ENCODE peak calls at places on chromosomes 7 and 10, in six cellular contexts. A, S, F, T, O and R are unnamed samples.

GRCh38 chr7:117472335-117472734 is 7.5 kb upstream of the CFTR start:
- DNase-seq in S (peak; percentile 12), A (no peak), T (no peak), F (no peak), O (no peak), R (no peak)

GRCh38 chr7:151800861-151801260 is 76.1 kb downstream of the PRKAG2 start:
- DNase-seq in T (no peak), O (no peak), F (no peak), A (peak; percentile 31), S (no peak), R (no peak)

GRCh38 chr7:24283559-24283899 is 461 bp upstream of the NPY start:
- DNase-seq in A (no peak), S (no peak), O (no peak), T (no peak), F (no peak), R (no peak)

GRCh38 chr10:23493711-23494110 is 54.8 kb downstream of the OTUD1 start:
- DNase-seq in F (no peak), O (no peak), A (no peak), T (no peak), S (no peak), R (no peak)

GRCh38 chr7:95493247-95493646 is 7.5 kb downstream of the ASB4 start:
- DNase-seq in A (no peak), T (no peak), F (no peak), S (no peak), O (no peak), R (no peak)

GRCh38 chr7:98241674-98242241 is 10.3 kb downstream of the TECPR1 start:
- DNase-seq in A (no peak), O (no peak), T (no peak), F (no peak), S (no peak), R (no peak)

GRCh38 chr10:115572740-115573455 is 479.7 kb downstream of the ATRNL1 start:
- DNase-seq in A (no peak), O (peak; percentile 7), T (no peak), F (peak; percentile 2), S (peak; percentile 19), R (no peak)

GRCh38 chr10:97690138-97690537 is 3.1 kb upstream of the AVPI1 start:
- DNase-seq in O (no peak), T (no peak), S (no peak), F (no peak), A (peak; percentile 15), R (no peak)

GRCh38 chr7:143910473-143911248 is 8.7 kb upstream of the TCAF1 start:
- DNase-seq in T (no peak), A (no peak), O (no peak), S (no peak), F (no peak), R (no peak)

GRCh38 chr7:47344171-47344955 is 237.5 kb downstream of the TNS3 start:
- DNase-seq in F (no peak), O (no peak), A (peak; percentile 49), S (no peak), T (no peak), R (no peak)

GRCh38 chr7:148607151-148607661 is 16.6 kb downstream of the C7orf33 start:
- DNase-seq in F (no peak), T (no peak), S (no peak), A (no peak), O (no peak), R (no peak)

GRCh38 chr7:109611656-109612055 is 1042.0 kb downstream of the DNAJB9 start:
- DNase-seq in F (no peak), T (no peak), S (no peak), A (no peak), O (no peak), R (no peak)

GRCh38 chr7:37409456-37409855 is 39.2 kb downstream of the ELMO1 start:
- DNase-seq in S (no peak), F (no peak), T (no peak), O (no peak), A (no peak), R (no peak)
- H3K4me3 ChIP-seq in S (no peak overlapping the region), F (no peak overlapping the region), T (no peak overlapping the region), O (no peak overlapping the region), A (no peak overlapping the region), R (no peak overlapping the region)

GRCh38 chr10:5812283-5813090 is 747 bp downstream of the GDI2 start:
- DNase-seq in S (peak; percentile 55), T (peak; percentile 78), F (peak; percentile 36), O (no peak), A (peak; percentile 93), R (no peak)
- TF ChIP-seq CTCF in S (no peak), T (no peak), F (no peak), O (no peak), A (no peak), R (no peak)

GRCh38 chr7:127438836-127439235 is 46.3 kb upstream of the ZNF800 start:
- DNase-seq in S (no peak), F (no peak), T (no peak), A (no peak), O (no peak), R (no peak)

GRCh38 chr7:127437772-127438330 is 45.3 kb upstream of the ZNF800 start:
- DNase-seq in T (no peak), O (no peak), S (no peak), F (no peak), A (no peak), R (no peak)

GRCh38 chr7:127437241-127437640 is 44.7 kb upstream of the ZNF800 start:
- DNase-seq in T (no peak), A (no peak), S (no peak), O (no peak), F (no peak), R (no peak)

GRCh38 chr7:127440206-127440605 is 47.7 kb upstream of the ZNF800 start:
- DNase-seq in F (no peak), A (no peak), T (no peak), O (no peak), S (no peak), R (no peak)
- H3K4me3 ChIP-seq in F (no peak overlapping the region), A (no peak overlapping the region), T (no peak overlapping the region), O (no peak overlapping the region), S (no peak overlapping the region), R (no peak overlapping the region)

GRCh38 chr7:16423761-16424160 is 2.4 kb upstream of the CRPPA start:
- DNase-seq in S (no peak), T (no peak), F (no peak), O (no peak), A (no peak), R (no peak)

GRCh38 chr7:16421333-16422099 is at the start of gene CRPPA:
- DNase-seq in A (peak; percentile 84), F (no peak), S (peak; percentile 59), T (peak; percentile 72), O (no peak), R (no peak)

GRCh38 chr7:16420649-16421332 is 547 bp downstream of the CRPPA start:
- DNase-seq in F (peak; percentile 76), S (peak; percentile 86), T (peak; percentile 94), A (peak; percentile 93), O (peak; percentile 68), R (no peak)

GRCh38 chr7:16422100-16422430 is 727 bp upstream of the CRPPA start:
- DNase-seq in S (peak; percentile 42), O (no peak), F (no peak), T (no peak), A (no peak), R (no peak)

GRCh38 chr7:16422917-16423316 is 1.6 kb upstream of the CRPPA start:
- DNase-seq in A (no peak), S (no peak), T (no peak), F (no peak), O (no peak), R (no peak)
- TF ChIP-seq CTCF in A (no peak), S (no peak), T (no peak), F (no peak), O (peak; percentile 17), R (no peak)

DNA sequence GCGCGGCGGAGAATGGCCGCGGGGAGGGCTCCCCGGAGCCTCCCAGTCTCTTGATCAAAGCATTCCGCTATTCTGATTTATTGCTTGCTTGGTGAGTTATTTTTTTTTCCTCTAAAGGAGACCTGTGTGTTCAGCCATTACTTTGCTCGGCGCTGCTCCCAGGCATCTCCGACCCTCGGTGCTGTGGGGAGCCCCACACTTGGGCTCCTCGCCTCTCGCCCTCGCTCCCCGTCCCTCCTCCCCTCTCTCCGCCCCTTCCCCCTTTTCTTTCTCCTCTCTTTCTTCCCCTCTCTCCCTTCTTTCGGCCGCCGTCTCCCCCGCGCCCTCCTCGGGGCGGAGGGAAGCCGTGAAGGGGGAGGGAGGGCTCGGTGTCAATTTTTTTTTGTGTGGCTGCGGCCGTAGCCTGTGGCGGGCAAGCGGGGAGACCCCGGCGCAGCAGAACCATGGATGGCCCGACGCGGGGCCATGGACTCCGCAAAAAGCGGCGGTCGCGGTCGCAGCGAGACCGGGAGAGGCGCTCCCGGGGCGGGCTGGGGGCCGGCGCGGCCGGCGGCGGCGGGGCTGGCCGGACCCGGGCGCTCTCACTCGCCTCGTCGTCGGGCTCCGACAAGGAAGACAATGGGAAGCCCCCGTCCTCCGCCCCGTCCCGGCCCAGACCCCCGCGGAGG is 1.1 kb downstream of the AUTS2 start:
- DNase-seq in T (peak; percentile 67), S (peak; percentile 63), F (peak; percentile 20), O (no peak), A (peak; percentile 79), R (no peak)
- H3K4me3 ChIP-seq in T (peak overlapping the region; percentile 90), S (peak overlapping the region; percentile 91), F (peak overlapping the region; percentile 92), O (no peak overlapping the region), A (peak overlapping the region; percentile 63), R (peak overlapping the region; percentile 53)

DNA sequence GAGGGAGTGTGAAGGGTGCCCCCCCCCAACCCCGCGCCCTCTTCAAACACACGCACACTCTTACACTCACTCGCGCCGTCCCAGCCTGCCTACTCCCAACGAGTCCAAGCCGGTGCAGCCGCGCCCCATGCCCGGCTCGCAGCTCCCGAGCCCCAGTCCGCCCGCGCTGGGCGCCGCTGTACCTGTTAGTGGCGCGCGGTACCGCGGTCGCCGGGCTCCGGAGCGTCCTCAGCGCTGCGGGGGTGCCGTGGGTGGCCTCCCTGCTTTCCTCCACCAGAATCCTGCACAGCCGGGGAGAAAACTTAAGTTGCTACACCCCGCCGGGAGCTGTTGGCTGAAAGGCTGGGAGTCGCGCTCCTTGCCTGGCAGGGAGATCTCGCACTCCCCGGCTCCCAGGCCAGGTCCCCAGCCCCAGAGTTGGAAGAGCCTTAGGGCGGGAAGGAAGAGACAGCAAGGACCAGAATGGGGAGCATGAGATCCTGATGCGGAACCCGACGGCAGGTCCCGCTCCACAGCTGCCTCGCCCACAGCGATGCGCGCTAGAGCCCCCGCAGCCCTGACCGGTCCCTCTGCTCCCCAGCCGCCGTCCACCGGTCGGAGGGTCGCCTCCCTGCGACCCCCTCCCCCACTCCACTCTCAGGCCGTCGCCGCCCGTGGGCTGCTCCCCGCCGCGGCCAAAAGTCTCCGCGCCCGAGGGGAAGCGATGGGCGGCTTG is 861 bp downstream of the ST8SIA6 start:
- DNase-seq in O (no peak), S (peak; percentile 71), T (no peak), A (peak; percentile 82), F (peak; percentile 37), R (no peak)
- TF ChIP-seq CTCF in O (no peak), S (no peak), T (no peak), A (no peak), F (no peak), R (no peak)